ENCODE peak calls at places on chromosomes 3 and 15, in eight cellular contexts. M is AG04450, Z is H9, W is cardiac fibroblast, K is mesothelial cell of epicardium, Q is CD14-positive monocyte, J is HFFc6, G is spleen. H is an unnamed sample.

GRCh38 chr3:113873814-113874526 is 35.4 kb downstream of the GRAMD1C start:
- DNase-seq in Z (no peak), K (no peak), Q (no peak), W (no peak), M (no peak), G (no peak), J (no peak), H (no peak)

GRCh38 chr3:38327335-38328009 is 19.1 kb upstream of the XYLB start:
- DNase-seq in Q (no peak), K (no peak), G (no peak), J (peak), W (peak), M (no peak), Z (no peak), H (no peak)

GRCh38 chr15:76337739-76338554 is 1.4 kb downstream of the ISL2 start:
- DNase-seq in K (no peak), Q (no peak), G (peak), W (no peak), Z (peak), J (no peak), M (no peak), H (no peak)

GRCh38 chr15:100041380-100041779 is 300.4 kb downstream of the ADAMTS17 start:
- DNase-seq in Q (no peak), Z (no peak), M (no peak), G (no peak), J (no peak), K (no peak), W (no peak), H (no peak)

GRCh38 chr15:52093539-52094502 is 18.8 kb downstream of the BCL2L10 start:
- DNase-seq in W (peak), G (no peak), M (peak), Q (no peak), Z (no peak), K (no peak), J (peak), H (no peak)

GRCh38 chr15:87604857-87605446 is 651.6 kb downstream of the NTRK3 start:
- DNase-seq in K (no peak), Q (no peak), J (no peak), Z (peak), G (no peak), M (no peak), W (peak), H (no peak)

GRCh38 chr3:108462899-108463298 is 47.5 kb downstream of the MYH15 start:
- DNase-seq in Z (no peak), J (peak), M (no peak), W (peak), K (no peak), G (no peak), Q (no peak), H (no peak)

GRCh38 chr15:85639752-85640381 is 154.9 kb downstream of the KLHL25 start:
- DNase-seq in K (no peak), Z (no peak), J (peak), M (no peak), W (peak), G (no peak), Q (no peak), H (no peak)

GRCh38 chr3:138479355-138479964 is 45.0 kb downstream of the ESYT3 start:
- DNase-seq in J (peak), Q (no peak), M (no peak), W (peak), K (no peak), Z (peak), G (no peak), H (peak)

GRCh38 chr15:62899090-62899493 is 143.5 kb upstream of the TPM1 start:
- DNase-seq in G (no peak), M (no peak), Q (no peak), K (no peak), Z (no peak), W (no peak), J (no peak), H (no peak)

GRCh38 chr3:20772869-20773268 is 586.9 kb upstream of the SGO1 start:
- DNase-seq in K (no peak), Z (no peak), W (no peak), G (no peak), J (no peak), Q (no peak), M (no peak), H (no peak)

GRCh38 chr3:188052229-188052965 is 101.6 kb upstream of the LPP start:
- DNase-seq in G (no peak), K (peak), W (peak), J (no peak), Q (no peak), Z (peak), M (no peak), H (no peak)

GRCh38 chr15:27561816-27562215 is 537.3 kb downstream of the OCA2 start:
- DNase-seq in Z (no peak), M (no peak), Q (no peak), K (no peak), J (no peak), W (no peak), G (no peak), H (no peak)

GRCh38 chr3:151168269-151169094 is 34.5 kb downstream of the GPR171 start:
- DNase-seq in G (peak), K (peak), J (peak), Z (peak), Q (peak), M (peak), W (peak), H (no peak)

GRCh38 chr3:187286467-187287059 is 5.0 kb downstream of the MASP1 start:
- DNase-seq in G (no peak), Q (no peak), J (peak), W (peak), M (peak), Z (no peak), K (no peak), H (peak)

GRCh38 chr15:70324001-70324974 is 226.6 kb upstream of the TLE3 start:
- DNase-seq in Z (no peak), M (peak), G (no peak), W (no peak), K (no peak), Q (no peak), J (peak), H (peak)

GRCh38 chr3:42823351-42823750 is 14.1 kb downstream of the ACKR2 start:
- DNase-seq in Z (no peak), M (no peak), G (no peak), J (no peak), K (no peak), Q (no peak), W (no peak), H (no peak)

GRCh38 chr15:29045717-29046116 is 159.9 kb downstream of the APBA2 start:
- DNase-seq in W (peak), J (peak), K (no peak), G (peak), Z (no peak), Q (no peak), M (no peak), H (no peak)

GRCh38 chr3:170130532-170130931 is 51.0 kb downstream of the PHC3 start:
- DNase-seq in W (no peak), Q (no peak), K (no peak), M (no peak), G (no peak), J (no peak), Z (no peak), H (no peak)

GRCh38 chr3:8600457-8600856 is 44.1 kb downstream of the SSUH2 start:
- DNase-seq in Z (no peak), G (no peak), Q (no peak), J (no peak), M (no peak), K (no peak), W (no peak), H (no peak)

GRCh38 chr15:74830868-74831267 is 4.4 kb downstream of the CPLX3 start:
- DNase-seq in K (no peak), M (no peak), W (no peak), Q (no peak), J (no peak), Z (no peak), G (no peak), H (no peak)

GRCh38 chr3:13713396-13713795 is 164.5 kb downstream of the FBLN2 start:
- DNase-seq in Q (no peak), G (peak), Z (peak), M (no peak), J (no peak), W (no peak), K (peak), H (no peak)

GRCh38 chr3:65330072-65330471 is 642.3 kb upstream of the ADAMTS9 start:
- DNase-seq in Z (no peak), Q (no peak), J (no peak), G (no peak), K (no peak), W (peak), M (no peak), H (no peak)

GRCh38 chr3:16064660-16065414 is 109.6 kb upstream of the GALNT15 start:
- DNase-seq in W (peak), Q (no peak), Z (no peak), M (peak), K (no peak), J (peak), G (no peak), H (peak)

GRCh38 chr3:124283644-124284008 is 291.7 kb upstream of the ROPN1 start:
- DNase-seq in J (no peak), K (no peak), W (no peak), M (no peak), Q (no peak), G (no peak), Z (no peak), H (no peak)

GRCh38 chr3:187850256-187851010 is 105.2 kb upstream of the BCL6 start:
- DNase-seq in M (no peak), J (no peak), K (no peak), W (no peak), Z (no peak), Q (no peak), G (no peak), H (no peak)

GRCh38 chr3:38382506-38383080 is 36.0 kb downstream of the XYLB start:
- DNase-seq in Q (no peak), J (no peak), M (no peak), G (no peak), Z (no peak), K (no peak), W (no peak), H (no peak)

GRCh38 chr3:193744048-193744821 is 151.2 kb downstream of the OPA1 start:
- DNase-seq in K (no peak), M (no peak), W (no peak), Z (no peak), G (no peak), Q (no peak), J (no peak), H (no peak)

GRCh38 chr3:195159819-195160175 is 111.2 kb downstream of the XXYLT1 start:
- DNase-seq in Q (no peak), G (no peak), W (peak), J (peak), K (no peak), M (no peak), Z (no peak), H (no peak)

GRCh38 chr3:58578873-58579272 is 1.7 kb upstream of the FAM107A start:
- DNase-seq in W (no peak), K (no peak), Q (no peak), G (no peak), Z (no peak), M (no peak), J (no peak), H (no peak)

GRCh38 chr3:185070491-185071335 is 82.1 kb downstream of the C3orf70 start:
- DNase-seq in G (no peak), J (peak), Z (peak), K (no peak), W (peak), Q (no peak), M (no peak), H (no peak)

GRCh38 chr15:92079047-92079446 is 225.5 kb downstream of the SLCO3A1 start:
- DNase-seq in M (no peak), Z (no peak), W (peak), G (no peak), J (no peak), K (no peak), Q (no peak), H (no peak)

GRCh38 chr15:99158626-99159412 is 53.9 kb downstream of the SYNM start:
- DNase-seq in J (no peak), M (no peak), Q (no peak), K (no peak), Z (no peak), W (no peak), G (no peak), H (no peak)

GRCh38 chr3:172213168-172213567 is 173.8 kb downstream of the FNDC3B start:
- DNase-seq in Z (no peak), Q (no peak), G (no peak), J (peak), M (no peak), K (no peak), W (peak), H (no peak)

GRCh38 chr15:40059821-40060220 is 20.8 kb upstream of the SRP14 start:
- DNase-seq in J (no peak), Q (no peak), Z (no peak), K (no peak), G (peak), W (no peak), M (no peak), H (no peak)

GRCh38 chr15:40061212-40061901 is 22.4 kb upstream of the SRP14 start:
- DNase-seq in M (no peak), G (peak), K (no peak), Q (no peak), W (no peak), Z (no peak), J (no peak), H (no peak)

GRCh38 chr15:40058476-40059140 is 19.6 kb upstream of the SRP14 start:
- DNase-seq in M (no peak), G (no peak), J (no peak), Q (no peak), W (peak), K (no peak), Z (peak), H (peak)

GRCh38 chr15:40062816-40063562 is 24.0 kb upstream of the SRP14 start:
- DNase-seq in G (peak), W (no peak), M (no peak), K (no peak), Q (no peak), Z (no peak), J (no peak), H (no peak)

DNA sequence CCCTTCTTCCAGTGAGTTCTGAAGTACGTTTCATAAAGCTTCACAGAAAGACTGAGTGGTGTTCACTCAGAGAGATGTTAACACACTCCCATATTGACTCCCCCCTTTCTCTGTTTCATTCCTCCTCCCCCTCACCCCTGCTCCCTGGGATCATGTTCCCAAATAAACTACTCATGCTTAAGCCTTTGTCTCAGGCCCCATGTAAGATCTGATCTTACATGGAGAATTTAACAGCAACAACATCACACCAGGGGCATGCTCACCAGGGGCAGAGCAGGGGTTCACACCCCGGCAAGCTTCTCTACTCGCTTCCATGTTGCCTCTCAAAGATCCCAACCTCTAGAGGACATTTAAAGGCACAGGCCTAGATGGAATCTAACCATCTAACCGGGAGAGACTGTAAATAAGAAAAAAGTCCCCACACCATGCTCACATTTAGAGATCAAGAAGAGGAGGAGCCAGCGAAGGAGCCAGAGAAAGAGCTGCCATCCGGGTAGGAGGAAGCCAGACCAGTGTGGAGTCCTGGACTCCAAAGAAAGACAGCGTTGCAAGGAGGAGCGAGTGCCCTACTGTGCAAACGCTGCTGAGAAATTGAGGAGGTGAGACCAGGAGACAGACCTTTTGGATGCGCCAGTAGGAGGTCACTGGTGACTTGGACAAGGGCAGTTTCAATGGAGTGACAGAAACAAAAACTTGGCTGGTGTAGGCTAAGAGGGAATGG is 21.4 kb upstream of the SRP14 start:
- DNase-seq in J (no peak), Q (no peak), M (no peak), G (peak), K (no peak), W (no peak), Z (no peak), H (no peak)
- TF ChIP-seq CTCF in J (no peak), Q (no peak), M (no peak), G (no peak), K (no peak), W (no peak), Z (no peak), H (no peak)

GRCh38 chr3:87313641-87314040 is 37.3 kb upstream of the POU1F1 start:
- DNase-seq in Z (no peak), J (no peak), M (no peak), G (no peak), W (no peak), Q (no peak), K (no peak), H (no peak)

GRCh38 chr3:87309601-87310000 is 33.2 kb upstream of the POU1F1 start:
- DNase-seq in Q (no peak), Z (no peak), J (no peak), G (no peak), K (no peak), M (no peak), W (no peak), H (no peak)

GRCh38 chr3:87311309-87311708 is 34.9 kb upstream of the POU1F1 start:
- DNase-seq in K (no peak), G (no peak), M (no peak), W (peak), J (peak), Q (no peak), Z (no peak), H (no peak)

GRCh38 chr3:87305517-87305916 is 29.1 kb upstream of the POU1F1 start:
- DNase-seq in J (no peak), Z (no peak), Q (no peak), W (no peak), M (no peak), G (no peak), K (no peak), H (no peak)

GRCh38 chr3:87307805-87308204 is 31.4 kb upstream of the POU1F1 start:
- DNase-seq in W (no peak), K (no peak), G (no peak), Q (no peak), Z (no peak), M (no peak), J (no peak), H (no peak)
- TF ChIP-seq CTCF in W (peak), K (no peak), G (no peak), Q (peak), Z (peak), M (peak), J (peak), H (no peak)

GRCh38 chr3:152469238-152470025 is 200.7 kb downstream of the MBNL1 start:
- DNase-seq in W (no peak), K (no peak), J (no peak), M (no peak), Q (no peak), Z (no peak), G (no peak), H (no peak)

GRCh38 chr3:152470095-152470494 is 201.4 kb downstream of the MBNL1 start:
- DNase-seq in G (no peak), W (no peak), Q (no peak), K (no peak), M (no peak), Z (no peak), J (no peak), H (no peak)

GRCh38 chr3:152471814-152472605 is 203.3 kb downstream of the MBNL1 start:
- DNase-seq in W (peak), G (no peak), Q (peak), M (no peak), Z (peak), J (peak), K (no peak), H (peak)

GRCh38 chr3:152470893-152471292 is 202.2 kb downstream of the MBNL1 start:
- DNase-seq in Q (no peak), W (no peak), Z (no peak), G (no peak), J (no peak), M (no peak), K (no peak), H (no peak)

DNA sequence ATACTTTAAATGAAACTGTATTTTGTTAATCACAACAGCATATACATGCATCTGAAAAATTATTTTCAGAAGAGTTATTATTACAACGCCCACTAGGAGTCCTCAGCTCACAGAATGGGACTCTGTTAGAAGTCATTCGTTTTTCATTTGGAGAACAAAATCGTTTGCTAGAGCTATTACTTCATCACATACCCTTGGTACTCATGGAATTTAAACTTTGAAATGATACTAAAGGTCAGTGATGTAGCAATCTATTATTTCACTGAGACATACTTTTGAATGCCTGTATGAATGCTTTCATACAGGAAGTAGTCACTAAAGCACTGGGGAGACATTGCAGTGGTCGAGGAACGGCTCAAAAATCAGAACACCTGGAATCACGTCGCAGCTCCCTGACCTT is 198.1 kb downstream of the MBNL1 start:
- DNase-seq in K (no peak), W (peak), Q (no peak), J (peak), G (no peak), Z (no peak), M (peak), H (no peak)
- TF ChIP-seq CTCF in K (peak), W (peak), Q (peak), J (peak), G (no peak), Z (peak), M (peak), H (peak)

DNA sequence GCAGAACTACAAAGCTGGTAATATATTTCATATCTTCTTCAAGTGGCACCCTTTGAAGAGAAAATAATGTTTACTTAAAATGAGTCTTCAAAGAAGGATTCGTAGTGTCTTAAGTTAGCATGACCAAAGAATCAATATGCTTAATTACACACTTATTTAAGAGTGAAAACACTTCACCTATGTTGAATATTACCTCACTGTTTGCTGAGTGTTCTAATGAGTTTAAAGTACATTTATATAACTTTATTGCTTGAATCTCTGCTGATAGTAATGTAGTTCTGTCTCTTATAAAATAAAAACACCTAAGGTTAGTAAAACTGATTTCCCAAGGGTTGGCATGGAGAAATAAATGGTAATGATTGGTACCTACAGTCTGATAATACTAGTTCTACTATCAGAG is 143.3 kb upstream of the SLC2A2 start:
- DNase-seq in Q (no peak), Z (no peak), J (no peak), M (no peak), G (no peak), W (no peak), K (no peak), H (no peak)
- TF ChIP-seq CTCF in Q (no peak), Z (no peak), J (no peak), M (no peak), G (no peak), W (no peak), K (no peak), H (no peak)

GRCh38 chr3:131007256-131007655 is 19.4 kb downstream of the ASTE1 start:
- DNase-seq in K (no peak), G (no peak), M (no peak), Z (no peak), J (no peak), W (no peak), Q (no peak), H (no peak)

GRCh38 chr3:131004603-131005002 is 22.0 kb downstream of the ASTE1 start:
- DNase-seq in G (no peak), Q (no peak), J (no peak), Z (no peak), M (no peak), K (no peak), W (no peak), H (no peak)

GRCh38 chr3:131009698-131010097 is 16.9 kb downstream of the ASTE1 start:
- DNase-seq in Q (no peak), K (no peak), W (no peak), J (no peak), G (no peak), M (no peak), Z (no peak), H (no peak)

GRCh38 chr3:131008326-131008725 is 18.3 kb downstream of the ASTE1 start:
- DNase-seq in M (no peak), W (no peak), J (no peak), K (no peak), G (no peak), Q (no peak), Z (no peak), H (no peak)

DNA sequence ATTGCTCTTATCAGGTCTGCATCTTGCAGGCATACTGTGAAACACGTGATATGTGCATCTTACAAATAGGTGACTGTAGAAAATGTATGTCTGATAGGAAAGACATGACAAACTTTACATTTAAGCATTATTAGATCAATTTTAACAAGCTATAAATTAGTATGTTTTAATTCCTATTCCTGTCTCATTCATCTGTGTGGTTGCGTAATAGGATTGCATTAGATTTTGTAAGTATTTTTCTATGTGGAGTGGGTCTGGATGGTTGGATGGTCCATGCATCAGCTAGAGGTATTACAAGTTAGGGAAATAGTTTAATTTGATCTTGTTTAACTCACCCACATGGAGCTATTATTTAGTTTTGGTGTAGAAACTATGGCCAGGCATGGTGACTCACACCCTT is 18.8 kb downstream of the ASTE1 start:
- DNase-seq in W (peak), Q (no peak), K (no peak), Z (no peak), G (no peak), M (no peak), J (no peak), H (no peak)
- TF ChIP-seq CTCF in W (no peak), Q (no peak), K (no peak), Z (no peak), G (no peak), M (no peak), J (no peak), H (no peak)

H was measured in AG09319.